ENCODE peak calls at places on chromosomes 16 and 17, in four cellular contexts. X is GM12878, B is H1, N is PC-3. S is an unnamed sample.

GRCh38 chr17:76437467-76438402 is 15.2 kb downstream of the UBE2O start:
- DNase-seq in X (no peak), B (no peak), N (no peak), S (no peak)

GRCh38 chr16:64047878-64048277 is 1074.0 kb downstream of the CDH11 start:
- DNase-seq in X (no peak), B (no peak), N (no peak), S (no peak)

GRCh38 chr17:49717371-49717841 is 9.6 kb upstream of the SLC35B1 start:
- DNase-seq in X (no peak), B (no peak), N (no peak), S (no peak)

GRCh38 chr16:29999605-30000004 is 3.6 kb downstream of the INO80E start:
- DNase-seq in X (no peak), B (no peak), N (no peak), S (no peak)

GRCh38 chr17:75996665-75997590 is 3.7 kb upstream of the CDK3 start:
- DNase-seq in X (peak; percentile 45), B (no peak), N (peak; percentile 90), S (peak; percentile 65)

GRCh38 chr17:17768415-17769088 is 68.2 kb downstream of the SREBF1 start:
- DNase-seq in X (no peak), B (no peak), N (no peak), S (no peak)

GRCh38 chr16:35182943-35183550 is 1723.6 kb downstream of the TP53TG3F start:
- DNase-seq in X (no peak), B (no peak), N (no peak), S (no peak)

GRCh38 chr17:71163121-71163812 is 957.6 kb upstream of the SOX9 start:
- DNase-seq in X (no peak), B (no peak), N (peak; percentile 81), S (peak; percentile 85)

GRCh38 chr17:33192961-33193911 is 99.9 kb downstream of the ASIC2 start:
- DNase-seq in X (no peak), B (peak; percentile 72), N (peak; percentile 14), S (no peak)

GRCh38 chr16:4327782-4328579 is 12.1 kb downstream of the GLIS2 start:
- DNase-seq in X (no peak), B (no peak), N (no peak), S (no peak)

GRCh38 chr16:87966685-87967185 is 15.5 kb downstream of the BANP start:
- DNase-seq in X (no peak), B (no peak), N (no peak), S (no peak)

GRCh38 chr17:77437017-77437416 is 296.2 kb downstream of the SEC14L1 start:
- DNase-seq in X (no peak), B (no peak), N (peak; percentile 35), S (no peak)

GRCh38 chr17:51435641-51436091 is 175.3 kb downstream of the UTP18 start:
- DNase-seq in X (no peak), B (peak; percentile 7), N (peak; percentile 70), S (peak; percentile 11)

GRCh38 chr17:7177954-7178477 is 1.2 kb downstream of the ASGR1 start:
- DNase-seq in X (no peak), B (no peak), N (peak; percentile 4), S (peak; percentile 41)

GRCh38 chr17:322006-322780 is 30.4 kb downstream of the RPH3AL start:
- DNase-seq in X (no peak), B (no peak), N (no peak), S (no peak)

GRCh38 chr17:2892305-2892971 is 96.2 kb downstream of the RAP1GAP2 start:
- DNase-seq in X (no peak), B (no peak), N (peak; percentile 92), S (peak; percentile 77)

GRCh38 chr16:88549671-88550643 is 20.2 kb upstream of the ZC3H18 start:
- DNase-seq in X (no peak), B (no peak), N (no peak), S (no peak)

GRCh38 chr17:77423589-77424451 is 283.1 kb downstream of the SEC14L1 start:
- DNase-seq in X (no peak), B (no peak), N (peak; percentile 75), S (no peak)

GRCh38 chr17:38724337-38724988 is 5.7 kb upstream of the CISD3 start:
- DNase-seq in X (no peak), B (no peak), N (no peak), S (no peak)

GRCh38 chr17:42212382-42212781 is 18.1 kb upstream of the GHDC start:
- DNase-seq in X (no peak), B (no peak), N (no peak), S (no peak)

GRCh38 chr17:5676012-5676411 is 91.7 kb upstream of the NLRP1 start:
- DNase-seq in X (peak; percentile 2), B (no peak), N (no peak), S (no peak)

GRCh38 chr17:56751145-56751743 is 82.5 kb downstream of the C17orf67 start:
- DNase-seq in X (no peak), B (no peak), N (peak; percentile 5), S (no peak)

GRCh38 chr16:57591086-57591869 is 37.2 kb upstream of the ADGRG1 start:
- DNase-seq in X (no peak), B (no peak), N (peak; percentile 86), S (peak; percentile 79)

GRCh38 chr17:75412455-75413317 is 7.2 kb upstream of the GRB2 start:
- DNase-seq in X (no peak), B (no peak), N (peak; percentile 88), S (peak; percentile 57)

GRCh38 chr16:64724339-64724738 is 397.5 kb downstream of the CDH11 start:
- DNase-seq in X (no peak), B (no peak), N (no peak), S (no peak)

GRCh38 chr16:68574479-68574878 is 35.4 kb downstream of the ZFP90 start:
- DNase-seq in X (no peak), B (no peak), N (no peak), S (no peak)

GRCh38 chr17:6654816-6655731 is 3.5 kb downstream of the C17orf100 start:
- DNase-seq in X (no peak), B (no peak), N (no peak), S (no peak)

GRCh38 chr17:57523926-57524634 is 221.0 kb downstream of the CCDC182 start:
- DNase-seq in X (no peak), B (no peak), N (peak; percentile 50), S (no peak)

GRCh38 chr16:11948819-11949218 is 7.0 kb upstream of the NPIPB2 start:
- DNase-seq in X (no peak), B (no peak), N (no peak), S (no peak)

GRCh38 chr16:3536851-3537250 is 36.0 kb downstream of the CLUAP1 start:
- DNase-seq in X (no peak), B (no peak), N (no peak), S (no peak)

GRCh38 chr17:75689441-75689873 is 22.3 kb downstream of the SAP30BP start:
- DNase-seq in X (peak; percentile 60), B (no peak), N (peak; percentile 99), S (peak; percentile 96)

GRCh38 chr17:14308965-14309879 is 8.3 kb downstream of the HS3ST3B1 start:
- DNase-seq in X (no peak), B (peak; percentile 97), N (peak; percentile 82), S (no peak)

GRCh38 chr17:19000531-19001011 is 4.0 kb downstream of the FAM83G start:
- DNase-seq in X (no peak), B (no peak), N (peak; percentile 34), S (peak; percentile 67)

GRCh38 chr16:106623-107324 is 28.7 kb downstream of the MPG start:
- DNase-seq in X (no peak), B (peak; percentile 41), N (peak; percentile 67), S (peak; percentile 59)

GRCh38 chr17:44408786-44409185 is 19.3 kb upstream of the ITGA2B start:
- DNase-seq in X (no peak), B (no peak), N (no peak), S (no peak)

GRCh38 chr16:17453365-17454122 is 17.2 kb downstream of the XYLT1 start:
- DNase-seq in X (no peak), B (no peak), N (no peak), S (no peak)
- H3K79me2 ChIP-seq in X (no peaks in the 10 kb centered on the region), B (peaks cover 29% of the 10 kb centered on the region), N (no peaks in the 10 kb centered on the region), S (no peaks in the 10 kb centered on the region)

DNA sequence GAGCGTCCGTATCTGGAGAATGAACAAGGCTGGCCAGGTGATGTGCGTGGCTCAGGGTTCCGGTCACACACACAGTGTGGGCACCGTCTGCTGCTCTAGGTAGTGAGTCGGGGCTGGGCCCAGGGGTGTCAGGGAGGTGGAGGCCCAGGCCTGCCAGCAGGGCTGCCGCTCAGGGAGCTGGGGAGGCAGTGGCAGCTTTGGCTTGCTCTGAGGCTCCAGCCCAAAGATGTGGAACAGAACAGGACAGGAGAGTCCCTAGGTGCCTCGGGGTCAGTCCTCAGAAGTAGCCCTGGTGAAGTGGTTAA is 4.3 kb downstream of the TBL3 start:
- DNase-seq in X (no peak), B (no peak), N (no peak), S (no peak)
- H3K79me2 ChIP-seq in X (peaks cover 20% of the 10 kb centered on the region), B (peaks cover 16% of the 10 kb centered on the region), N (peaks cover 21% of the 10 kb centered on the region), S (peaks cover 25% of the 10 kb centered on the region)

GRCh38 chr16:75420987-75421819 is 12.1 kb downstream of the CFDP1 start:
- DNase-seq in X (no peak), B (peak; percentile 53), N (no peak), S (peak; percentile 58)

GRCh38 chr16:75413951-75414350 is 19.4 kb downstream of the CFDP1 start:
- DNase-seq in X (no peak), B (no peak), N (no peak), S (no peak)

GRCh38 chr16:75416904-75417565 is 16.3 kb downstream of the CFDP1 start:
- DNase-seq in X (no peak), B (no peak), N (no peak), S (no peak)

DNA sequence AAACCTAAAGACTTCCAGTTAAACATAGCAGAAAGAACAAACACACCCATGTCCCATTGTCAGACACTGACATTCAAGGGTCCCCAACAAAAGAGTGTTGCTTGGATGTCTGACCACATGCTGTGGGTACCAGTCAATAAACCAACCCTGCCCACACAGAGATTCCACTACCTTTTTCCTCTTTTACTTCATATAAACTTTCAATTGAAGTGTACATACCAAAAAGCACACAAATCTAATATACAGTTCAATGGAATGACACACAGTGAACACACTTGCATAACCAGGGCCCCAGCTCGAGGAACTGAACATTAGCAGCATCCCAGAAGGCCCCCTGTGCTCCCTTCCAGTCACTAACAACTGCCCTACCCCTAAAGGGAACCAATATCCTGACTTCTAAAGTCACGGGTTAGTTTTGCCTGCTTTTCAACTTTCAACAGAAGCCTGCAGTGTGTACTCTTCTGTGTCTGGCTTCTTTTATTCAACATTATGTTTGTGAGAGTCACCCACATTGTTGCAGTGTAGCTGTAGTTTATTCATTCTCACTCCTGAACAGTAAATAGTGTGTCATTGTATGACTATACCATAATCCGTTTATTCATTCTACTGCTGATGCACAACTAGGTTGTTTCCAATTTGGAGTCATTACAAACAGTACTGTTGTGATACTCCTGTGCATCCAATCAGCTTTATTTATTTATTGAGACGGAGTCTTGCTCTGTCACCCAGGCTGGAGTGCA is 18.0 kb downstream of the CFDP1 start:
- DNase-seq in X (no peak), B (no peak), N (peak; percentile 53), S (no peak)
- H3K79me2 ChIP-seq in X (peaks cover 6% of the 10 kb centered on the region), B (peaks cover 67% of the 10 kb centered on the region), N (peaks cover 56% of the 10 kb centered on the region), S (peaks cover 37% of the 10 kb centered on the region)

DNA sequence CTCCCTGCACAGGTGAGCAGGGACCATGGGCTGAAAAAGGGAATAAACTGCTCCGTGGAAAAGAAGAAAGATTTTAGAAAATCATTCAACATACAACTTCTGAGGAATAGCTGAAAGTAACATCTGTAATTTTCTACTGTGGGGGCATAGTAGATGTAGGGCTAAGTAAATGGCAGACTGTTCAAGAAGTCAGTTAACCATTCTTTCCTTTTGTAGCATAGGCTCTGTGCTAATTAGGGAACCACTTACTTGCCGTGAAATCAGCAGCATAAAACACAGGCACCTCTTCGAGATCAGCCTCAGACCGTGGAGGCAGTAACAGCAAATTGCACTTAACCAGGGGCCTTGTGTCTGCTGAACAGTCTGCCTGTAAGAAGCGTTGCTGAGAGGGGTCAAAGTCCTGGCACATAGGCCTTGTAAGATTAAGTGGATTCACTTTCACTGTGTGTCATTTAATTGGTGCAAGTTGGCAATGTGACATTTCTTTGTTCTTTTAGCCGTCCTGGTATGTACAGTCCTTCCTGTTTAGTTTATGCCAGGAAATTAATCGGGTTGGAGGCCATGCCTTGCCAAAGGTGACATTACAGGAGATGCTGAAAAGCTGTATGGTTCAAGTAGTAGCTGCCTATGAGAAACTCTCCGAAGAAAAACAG is 10.4 kb downstream of the COG1 start:
- DNase-seq in X (no peak), B (no peak), N (peak; percentile 47), S (no peak)
- H3K79me2 ChIP-seq in X (no peaks in the 10 kb centered on the region), B (no peaks in the 10 kb centered on the region), N (no peaks in the 10 kb centered on the region), S (no peaks in the 10 kb centered on the region)